ENCODE peak calls at places on chromosome 1, in six cellular contexts. One of them, this sample, is unnamed.
A peak's percentile ranks its signal among the peaks of the same experiment; 100 is the strongest.

GRCh38 chr1:234578087-234578486 is 31.9 kb downstream of the IRF2BP2 start:
- DNase-seq in naive thymus-derived CD8-positive, alpha-beta T cell: no peak
- DNase-seq in DMS 273 treated with DMSO at 0.1 percent for 48 hours: no peak
- DNase-seq in Right ventricle myocardium superior: no peak
- DNase-seq in RWPE1: no peak
- DNase-seq in AG08396: no peak
- DNase-seq in this sample: no peak

GRCh38 chr1:210332719-210333398 is 4.2 kb downstream of the HHAT start:
- DNase-seq in DMS 273 treated with DMSO at 0.1 percent for 48 hours: no peak
- DNase-seq in AG08396: no peak
- DNase-seq in Right ventricle myocardium superior: no peak
- DNase-seq in naive thymus-derived CD8-positive, alpha-beta T cell: no peak
- DNase-seq in RWPE1: peak; percentile 33
- DNase-seq in this sample: no peak

GRCh38 chr1:10622896-10623295 is 148.1 kb downstream of the PEX14 start:
- DNase-seq in DMS 273 treated with DMSO at 0.1 percent for 48 hours: no peak
- DNase-seq in AG08396: no peak
- DNase-seq in RWPE1: no peak
- DNase-seq in Right ventricle myocardium superior: no peak
- DNase-seq in naive thymus-derived CD8-positive, alpha-beta T cell: no peak
- DNase-seq in this sample: no peak

GRCh38 chr1:179029293-179029692 is 3.6 kb downstream of the FAM20B start:
- DNase-seq in RWPE1: no peak
- DNase-seq in AG08396: no peak
- DNase-seq in DMS 273 treated with DMSO at 0.1 percent for 48 hours: no peak
- DNase-seq in naive thymus-derived CD8-positive, alpha-beta T cell: no peak
- DNase-seq in Right ventricle myocardium superior: no peak
- DNase-seq in this sample: no peak

GRCh38 chr1:153539395-153540093 is 1.2 kb downstream of the S100A5 start:
- DNase-seq in Right ventricle myocardium superior: no peak
- DNase-seq in AG08396: no peak
- DNase-seq in RWPE1: no peak
- DNase-seq in naive thymus-derived CD8-positive, alpha-beta T cell: no peak
- DNase-seq in DMS 273 treated with DMSO at 0.1 percent for 48 hours: no peak
- DNase-seq in this sample: no peak

GRCh38 chr1:1119272-1119890 is 3.5 kb upstream of the C1orf159 start:
- DNase-seq in naive thymus-derived CD8-positive, alpha-beta T cell: no peak
- DNase-seq in RWPE1: no peak
- DNase-seq in AG08396: no peak
- DNase-seq in Right ventricle myocardium superior: peak; percentile 29
- DNase-seq in DMS 273 treated with DMSO at 0.1 percent for 48 hours: no peak
- DNase-seq in this sample: no peak

GRCh38 chr1:21584096-21584495 is 74.9 kb downstream of the ALPL start:
- DNase-seq in Right ventricle myocardium superior: no peak
- DNase-seq in AG08396: no peak
- DNase-seq in naive thymus-derived CD8-positive, alpha-beta T cell: no peak
- DNase-seq in DMS 273 treated with DMSO at 0.1 percent for 48 hours: no peak
- DNase-seq in RWPE1: no peak
- DNase-seq in this sample: no peak

GRCh38 chr1:33349081-33349759 is 28.3 kb upstream of the A3GALT2 start:
- DNase-seq in naive thymus-derived CD8-positive, alpha-beta T cell: peak; percentile 50
- DNase-seq in DMS 273 treated with DMSO at 0.1 percent for 48 hours: no peak
- DNase-seq in Right ventricle myocardium superior: peak; percentile 74
- DNase-seq in AG08396: peak; percentile 58
- DNase-seq in RWPE1: no peak
- DNase-seq in this sample: peak; percentile 37

GRCh38 chr1:52426391-52426790 is 22.0 kb downstream of the PRPF38A start:
- DNase-seq in DMS 273 treated with DMSO at 0.1 percent for 48 hours: no peak
- DNase-seq in naive thymus-derived CD8-positive, alpha-beta T cell: no peak
- DNase-seq in AG08396: peak; percentile 28
- DNase-seq in Right ventricle myocardium superior: no peak
- DNase-seq in RWPE1: peak; percentile 8
- DNase-seq in this sample: no peak

GRCh38 chr1:183075861-183076260 is 52.6 kb downstream of the LAMC1 start:
- DNase-seq in Right ventricle myocardium superior: no peak
- DNase-seq in naive thymus-derived CD8-positive, alpha-beta T cell: no peak
- DNase-seq in RWPE1: no peak
- DNase-seq in AG08396: no peak
- DNase-seq in DMS 273 treated with DMSO at 0.1 percent for 48 hours: no peak
- DNase-seq in this sample: no peak

This sample was measured in ACHN.